ENCODE peak calls at places on chromosomes 6 and 20, in nine cellular contexts. F, L, P, H, V, Z, Y, C and I are unnamed samples.

GRCh38 chr6:15079288-15079817 is 166.5 kb upstream of the JARID2 start:
- DNase-seq in F (no peak), L (no peak), P (no peak), H (no peak), V (no peak), Z (no peak), Y (no peak), C (no peak), I (no peak)

GRCh38 chr20:53244711-53245110 is 272.6 kb downstream of the TSHZ2 start:
- DNase-seq in F (no peak), L (no peak), P (no peak), H (no peak), V (no peak), Z (no peak), Y (no peak), C (no peak), I (no peak)

GRCh38 chr6:7073810-7074525 is 33.8 kb upstream of the RREB1 start:
- DNase-seq in F (no peak), L (peak; percentile 33), P (peak; percentile 36), H (no peak), V (peak; percentile 36), Z (peak; percentile 46), Y (no peak), C (peak; percentile 29), I (no peak)

GRCh38 chr20:34720266-34720665 is 16.1 kb downstream of the TP53INP2 start:
- DNase-seq in F (no peak), L (no peak), P (no peak), H (peak; percentile 26), V (no peak), Z (no peak), Y (no peak), C (no peak), I (no peak)

GRCh38 chr6:82739266-82739665 is 326.4 kb downstream of the UBE3D start:
- DNase-seq in F (no peak), L (no peak), P (no peak), H (no peak), V (no peak), Z (no peak), Y (no peak), C (no peak), I (no peak)

GRCh38 chr6:96116674-96117073 is 100.9 kb downstream of the FUT9 start:
- DNase-seq in F (no peak), L (no peak), P (no peak), H (no peak), V (no peak), Z (no peak), Y (no peak), C (no peak), I (no peak)

GRCh38 chr6:593139-593906 is 63.6 kb downstream of the HUS1B start:
- DNase-seq in F (peak; percentile 39), L (no peak), P (peak; percentile 87), H (peak; percentile 56), V (no peak), Z (peak; percentile 58), Y (peak; percentile 67), C (peak; percentile 37), I (no peak)

GRCh38 chr20:62817975-62818591 is 1.2 kb downstream of the COL9A3 start:
- DNase-seq in F (no peak), L (no peak), P (no peak), H (no peak), V (no peak), Z (no peak), Y (no peak), C (no peak), I (no peak)

GRCh38 chr6:93069856-93070255 is 349.5 kb downstream of the EPHA7 start:
- DNase-seq in F (no peak), L (no peak), P (no peak), H (no peak), V (no peak), Z (no peak), Y (no peak), C (no peak), I (no peak)

GRCh38 chr6:53178837-53179432 is 30.3 kb upstream of the GCM1 start:
- DNase-seq in F (no peak), L (no peak), P (no peak), H (no peak), V (no peak), Z (no peak), Y (no peak), C (no peak), I (no peak)
- TF ChIP-seq CTCF in F (no peak), L (no peak), P (no peak), H (no peak), V (no peak), Z (no peak), Y (no peak), C (no peak), I (no peak)

DNA sequence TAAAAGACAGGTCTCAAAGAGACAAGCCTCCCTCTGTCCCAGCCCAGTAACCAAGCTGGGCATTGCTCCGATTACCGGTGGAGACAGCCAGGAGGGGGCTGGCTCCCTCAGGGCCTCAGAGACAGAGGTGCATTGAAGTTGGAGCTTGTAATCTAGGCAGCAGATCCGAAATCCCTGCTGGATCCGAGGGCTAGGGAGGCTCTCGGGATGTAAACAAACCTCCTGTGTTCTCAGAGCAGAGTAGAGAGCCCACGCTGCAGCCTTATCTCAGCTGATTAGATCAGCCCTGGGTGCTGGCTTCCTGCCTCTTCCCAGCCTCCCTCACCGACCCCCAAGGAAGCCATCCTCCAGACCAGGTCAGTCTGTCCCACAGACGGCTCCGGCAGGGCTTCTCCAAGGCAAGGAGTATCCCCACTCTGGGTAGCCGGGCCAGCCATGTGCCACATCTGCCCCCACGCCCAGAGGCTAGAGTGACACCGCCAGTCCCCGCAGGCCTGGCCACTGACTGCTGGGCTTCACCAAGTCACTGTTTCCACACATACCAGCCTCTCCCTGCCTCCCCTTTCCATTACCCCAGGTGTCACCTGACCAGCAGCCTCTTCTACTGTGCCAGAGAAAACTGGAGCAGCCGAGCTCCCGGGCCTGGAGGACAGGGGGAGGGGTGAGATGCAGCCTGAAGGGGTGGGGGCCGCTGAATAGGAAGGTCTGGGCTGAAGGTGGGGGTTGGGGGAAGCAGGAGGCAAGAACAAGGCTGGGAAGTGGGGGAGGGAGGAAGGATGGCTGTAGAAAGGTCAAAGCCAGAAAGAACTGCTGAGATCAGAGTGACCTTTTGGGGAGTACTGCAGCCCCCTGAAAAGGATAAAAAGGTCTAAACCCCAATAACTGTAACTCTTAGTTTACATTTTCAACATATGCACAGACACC is 6.0 kb downstream of the SDC4 start:
- DNase-seq in F (no peak), L (peak; percentile 88), P (no peak), H (peak; percentile 74), V (peak; percentile 96), Z (peak; percentile 90), Y (peak; percentile 50), C (peak; percentile 61), I (no peak)
- TF ChIP-seq POLR2A in F (no peak), L (no peak), P (peak; percentile 44), H (peak; percentile 65), V (peak; percentile 91), Z (peak; percentile 51), Y (no peak), C (no peak), I (no peak)

DNA sequence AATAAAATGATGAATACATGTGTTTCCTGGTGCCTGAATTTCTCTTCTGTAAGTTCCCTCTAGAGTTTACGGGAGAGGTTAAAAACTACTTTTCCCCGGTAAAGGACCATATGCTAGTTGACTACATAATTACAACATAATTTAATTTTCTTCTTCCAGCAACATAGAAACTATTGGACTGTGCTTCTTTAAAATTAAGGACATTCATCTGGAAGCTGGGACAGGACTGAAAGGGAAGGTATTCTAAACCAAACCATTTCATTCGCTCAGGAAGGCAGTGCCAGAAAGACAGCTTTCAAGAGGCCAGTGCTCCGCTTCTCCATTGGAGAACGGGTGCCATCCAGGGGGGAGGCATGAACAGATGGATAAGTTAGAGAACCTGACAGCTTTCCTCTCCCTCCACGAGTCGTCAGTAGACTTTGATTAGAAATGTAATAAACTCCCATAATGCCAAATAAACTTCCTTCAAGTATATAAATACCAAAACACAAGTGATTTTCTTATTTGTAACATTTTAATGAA is 458.0 kb upstream of the SOX4 start:
- DNase-seq in F (no peak), L (no peak), P (no peak), H (no peak), V (no peak), Z (no peak), Y (no peak), C (no peak), I (no peak)
- H3K4me1 ChIP-seq in F (no peaks in the 10 kb centered on the region), L (no peaks in the 10 kb centered on the region), P (no peaks in the 10 kb centered on the region), H (no peaks in the 10 kb centered on the region), V (peaks cover 12% of the 10 kb centered on the region), Z (no peaks in the 10 kb centered on the region), Y (peaks cover 9% of the 10 kb centered on the region), C (peaks cover 10% of the 10 kb centered on the region), I (peaks cover 9% of the 10 kb centered on the region)

DNA sequence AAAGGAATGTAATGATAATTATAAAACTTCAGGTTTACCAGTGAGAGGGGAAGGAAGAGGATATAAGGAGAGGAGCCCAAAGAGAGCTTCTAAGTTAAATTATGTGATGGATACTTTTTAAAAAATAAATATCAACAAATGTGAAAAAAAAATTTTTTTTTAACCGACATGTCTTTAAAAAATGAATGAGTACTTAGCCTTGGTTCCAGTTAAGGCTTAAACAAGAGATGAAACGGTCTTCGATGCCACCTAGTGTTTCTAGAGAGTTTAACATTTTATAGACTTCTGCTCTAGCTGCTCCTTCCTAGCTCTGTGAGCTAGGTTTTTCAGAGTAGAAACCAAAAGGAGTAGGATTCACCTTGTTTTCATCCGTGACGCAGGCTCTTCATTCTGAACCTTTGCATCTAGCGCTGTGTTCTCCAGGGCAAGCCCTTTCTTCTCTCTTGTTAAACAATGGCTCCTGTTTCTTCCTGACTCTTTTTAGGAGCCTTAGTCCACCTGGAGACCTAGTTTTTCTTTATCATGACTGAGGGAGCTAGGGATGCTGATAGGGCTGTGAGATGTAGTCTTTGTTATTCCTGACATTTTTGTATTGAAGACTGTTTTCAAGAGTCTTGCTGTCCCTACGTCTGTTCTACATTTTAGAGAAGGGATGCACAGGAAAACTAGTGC is 42.4 kb upstream of the GNRH2 start:
- DNase-seq in F (peak; percentile 80), L (no peak), P (no peak), H (peak; percentile 75), V (no peak), Z (no peak), Y (peak; percentile 80), C (no peak), I (no peak)
- TF ChIP-seq CTCF in F (peak; percentile 92), L (peak; percentile 65), P (peak; percentile 31), H (peak; percentile 74), V (peak; percentile 36), Z (no peak), Y (peak; percentile 15), C (no peak), I (no peak)

GRCh38 chr6:109440325-109441068 is at the start of the genes PPIL6 and SMPD2:
- DNase-seq in F (peak; percentile 83), L (peak; percentile 90), P (peak; percentile 76), H (peak; percentile 87), V (peak; percentile 85), Z (peak; percentile 86), Y (peak; percentile 86), C (peak; percentile 89), I (peak; percentile 88)
- TF ChIP-seq POLR2A in F (peak; percentile 57), L (no peak), P (peak; percentile 66), H (peak; percentile 61), V (peak; percentile 62), Z (no peak), Y (no peak), C (peak; percentile 75), I (no peak)

DNA sequence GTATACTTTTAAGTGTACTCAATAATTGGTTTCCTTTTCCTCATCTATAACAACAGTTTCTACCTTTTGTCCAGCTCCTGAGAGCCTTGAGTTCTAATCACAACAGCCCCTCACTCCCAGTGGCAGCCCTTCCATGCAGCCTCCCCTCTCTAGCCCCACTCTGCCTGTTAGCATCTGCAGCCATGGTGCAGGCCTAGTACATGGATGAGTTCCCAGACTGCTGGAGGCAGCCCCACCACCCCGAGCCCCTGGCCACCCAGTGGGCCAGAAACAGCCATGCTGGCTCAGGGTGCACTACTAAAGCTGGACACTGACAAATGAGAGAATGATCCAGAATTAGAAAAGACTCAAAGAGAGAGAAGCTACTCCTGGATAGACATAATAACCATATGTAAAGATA is 9.7 kb upstream of the LPIN3 start:
- DNase-seq in F (no peak), L (no peak), P (no peak), H (no peak), V (no peak), Z (no peak), Y (no peak), C (no peak), I (no peak)
- H3K4me1 ChIP-seq in F (peaks cover 15% of the 10 kb centered on the region), L (peaks cover 18% of the 10 kb centered on the region), P (peaks cover 11% of the 10 kb centered on the region), H (peaks cover 30% of the 10 kb centered on the region), V (peaks cover 15% of the 10 kb centered on the region), Z (peaks cover 10% of the 10 kb centered on the region), Y (peaks cover 26% of the 10 kb centered on the region), C (peaks cover 9% of the 10 kb centered on the region), I (peaks cover 15% of the 10 kb centered on the region)